ENCODE peak calls at places on chromosomes 7 and 10, in four cellular contexts. One of them, this sample, is unnamed.

GRCh38 chr10:125417605-125418004 is 257.2 kb upstream of the CTBP2 start:
- DNase-seq in A549: no peak
- DNase-seq in HepG2: no peak
- DNase-seq in K562: no peak
- DNase-seq in this sample: no peak

GRCh38 chr7:128742206-128742605 is 3.0 kb downstream of the CALU start:
- DNase-seq in HepG2: no peak
- DNase-seq in A549: no peak
- DNase-seq in K562: no peak
- DNase-seq in this sample: no peak

GRCh38 chr10:68154211-68154497 is 44.9 kb downstream of the MYPN start:
- DNase-seq in K562: no peak
- DNase-seq in HepG2: no peak
- DNase-seq in A549: peak; percentile 29
- DNase-seq in this sample: no peak

GRCh38 chr7:47504546-47505316 is 77.2 kb downstream of the TNS3 start:
- DNase-seq in K562: no peak
- DNase-seq in A549: no peak
- DNase-seq in HepG2: no peak
- DNase-seq in this sample: no peak

GRCh38 chr7:107644704-107645083 is 15.9 kb upstream of the SLC26A4 start:
- DNase-seq in HepG2: no peak
- DNase-seq in A549: no peak
- DNase-seq in K562: no peak
- DNase-seq in this sample: no peak

GRCh38 chr10:102280397-102281015 is 35.2 kb downstream of the GBF1 start:
- DNase-seq in A549: no peak
- DNase-seq in HepG2: no peak
- DNase-seq in K562: no peak
- DNase-seq in this sample: no peak

GRCh38 chr7:5437987-5438386 is 14.4 kb upstream of the TNRC18 start:
- DNase-seq in A549: no peak
- DNase-seq in K562: no peak
- DNase-seq in HepG2: no peak
- DNase-seq in this sample: no peak

GRCh38 chr7:7554021-7554432 is 12.7 kb upstream of the MIOS start:
- DNase-seq in HepG2: no peak
- DNase-seq in A549: no peak
- DNase-seq in K562: no peak
- DNase-seq in this sample: no peak

GRCh38 chr7:51238981-51239495 is 77.6 kb downstream of the COBL start:
- DNase-seq in A549: no peak
- DNase-seq in HepG2: no peak
- DNase-seq in K562: no peak
- DNase-seq in this sample: no peak

GRCh38 chr7:92177362-92177761 is 1.6 kb downstream of the LRRD1 start:
- DNase-seq in K562: no peak
- DNase-seq in HepG2: no peak
- DNase-seq in A549: peak; percentile 8
- DNase-seq in this sample: no peak

GRCh38 chr10:119284679-119285096 is 77.3 kb downstream of the GRK5 start:
- DNase-seq in HepG2: no peak
- DNase-seq in A549: no peak
- DNase-seq in K562: no peak
- DNase-seq in this sample: no peak

GRCh38 chr7:42057331-42057730 is 179.7 kb downstream of the GLI3 start:
- DNase-seq in A549: no peak
- DNase-seq in K562: no peak
- DNase-seq in HepG2: no peak
- DNase-seq in this sample: no peak

GRCh38 chr10:11625019-11625735 is 13.7 kb upstream of the USP6NL start:
- DNase-seq in A549: no peak
- DNase-seq in K562: no peak
- DNase-seq in HepG2: no peak
- DNase-seq in this sample: peak; percentile 56

GRCh38 chr7:49775949-49776443 is 2.6 kb downstream of the VWC2 start:
- DNase-seq in A549: no peak
- DNase-seq in K562: no peak
- DNase-seq in HepG2: no peak
- DNase-seq in this sample: no peak

GRCh38 chr7:101575168-101575567 is 53.9 kb downstream of the MYL10 start:
- DNase-seq in A549: no peak
- DNase-seq in K562: no peak
- DNase-seq in HepG2: no peak
- DNase-seq in this sample: no peak

GRCh38 chr10:123451607-123452245 is 214.4 kb upstream of the GPR26 start:
- DNase-seq in A549: peak; percentile 20
- DNase-seq in K562: peak; percentile 16
- DNase-seq in HepG2: peak; percentile 13
- DNase-seq in this sample: no peak

GRCh38 chr10:301536-301935 is 166.3 kb downstream of the ZMYND11 start:
- DNase-seq in A549: no peak
- DNase-seq in HepG2: no peak
- DNase-seq in K562: no peak
- DNase-seq in this sample: no peak

GRCh38 chr7:12066561-12066960 is 144.5 kb upstream of the TMEM106B start:
- DNase-seq in K562: no peak
- DNase-seq in A549: peak; percentile 45
- DNase-seq in HepG2: peak; percentile 4
- DNase-seq in this sample: no peak

GRCh38 chr10:123462760-123463159 is 203.4 kb upstream of the GPR26 start:
- DNase-seq in HepG2: no peak
- DNase-seq in K562: no peak
- DNase-seq in A549: no peak
- DNase-seq in this sample: no peak

GRCh38 chr7:99027841-99028240 is 116.1 kb downstream of the SMURF1 start:
- DNase-seq in HepG2: no peak
- DNase-seq in A549: no peak
- DNase-seq in K562: no peak
- DNase-seq in this sample: no peak

GRCh38 chr7:33678675-33679335 is 226.5 kb upstream of the BMPER start:
- DNase-seq in A549: no peak
- DNase-seq in K562: no peak
- DNase-seq in HepG2: no peak
- DNase-seq in this sample: no peak

GRCh38 chr7:76386691-76387260 is 22.7 kb downstream of the SSC4D start:
- DNase-seq in A549: no peak
- DNase-seq in K562: no peak
- DNase-seq in HepG2: no peak
- DNase-seq in this sample: no peak

GRCh38 chr7:33129806-33130153 is 416 bp downstream of the BBS9 start:
- DNase-seq in K562: no peak
- DNase-seq in HepG2: no peak
- DNase-seq in A549: no peak
- DNase-seq in this sample: no peak

GRCh38 chr7:150340024-150340749 is 1.2 kb downstream of the RARRES2 start:
- DNase-seq in A549: no peak
- DNase-seq in HepG2: peak; percentile 56
- DNase-seq in K562: peak; percentile 61
- DNase-seq in this sample: no peak

GRCh38 chr7:7639421-7639820 is 1.1 kb upstream of the UMAD1 start:
- DNase-seq in K562: no peak
- DNase-seq in HepG2: no peak
- DNase-seq in A549: peak; percentile 2
- DNase-seq in this sample: no peak

GRCh38 chr7:151631149-151631967 is 111.7 kb upstream of the RHEB start:
- DNase-seq in HepG2: no peak
- DNase-seq in K562: no peak
- DNase-seq in A549: peak; percentile 38
- DNase-seq in this sample: peak; percentile 11

GRCh38 chr7:2811476-2812118 is 32.5 kb downstream of the GNA12 start:
- DNase-seq in HepG2: peak; percentile 70
- DNase-seq in A549: no peak
- DNase-seq in K562: no peak
- DNase-seq in this sample: no peak

GRCh38 chr10:103197891-103198290 is 4.8 kb upstream of the NT5C2 start:
- DNase-seq in HepG2: no peak
- DNase-seq in K562: no peak
- DNase-seq in A549: no peak
- DNase-seq in this sample: no peak

GRCh38 chr7:100509213-100509612 is 25.5 kb downstream of the NYAP1 start:
- DNase-seq in K562: no peak
- DNase-seq in HepG2: no peak
- DNase-seq in A549: no peak
- DNase-seq in this sample: no peak

GRCh38 chr7:106493041-106493731 is 167.8 kb downstream of the CCDC71L start:
- DNase-seq in HepG2: no peak
- DNase-seq in K562: no peak
- DNase-seq in A549: no peak
- DNase-seq in this sample: no peak

GRCh38 chr7:112173214-112173905 is 32.8 kb downstream of the DOCK4 start:
- DNase-seq in HepG2: no peak
- DNase-seq in K562: no peak
- DNase-seq in A549: no peak
- DNase-seq in this sample: no peak

GRCh38 chr7:138980575-138981285 is 459 bp downstream of the KIAA1549 start:
- DNase-seq in K562: no peak
- DNase-seq in HepG2: no peak
- DNase-seq in A549: no peak
- DNase-seq in this sample: no peak

GRCh38 chr10:62885656-62886461 is 69.7 kb upstream of the EGR2 start:
- DNase-seq in HepG2: peak; percentile 15
- DNase-seq in K562: no peak
- DNase-seq in A549: peak; percentile 51
- DNase-seq in this sample: no peak

GRCh38 chr7:149787428-149788299 is 14.3 kb upstream of the ZNF467 start:
- DNase-seq in K562: peak; percentile 85
- DNase-seq in HepG2: no peak
- DNase-seq in A549: peak; percentile 58
- DNase-seq in this sample: no peak

GRCh38 chr10:4980793-4981192 is 17.6 kb downstream of the AKR1C1 start:
- DNase-seq in A549: no peak
- DNase-seq in K562: no peak
- DNase-seq in HepG2: no peak
- DNase-seq in this sample: no peak

GRCh38 chr10:108346066-108346465 is 1181.6 kb upstream of the SORCS1 start:
- DNase-seq in HepG2: no peak
- DNase-seq in K562: no peak
- DNase-seq in A549: no peak
- DNase-seq in this sample: no peak

GRCh38 chr7:41696323-41696916 is 6.5 kb downstream of the INHBA start:
- DNase-seq in K562: peak; percentile 45
- DNase-seq in A549: peak; percentile 61
- DNase-seq in HepG2: peak; percentile 45
- DNase-seq in this sample: no peak

DNA sequence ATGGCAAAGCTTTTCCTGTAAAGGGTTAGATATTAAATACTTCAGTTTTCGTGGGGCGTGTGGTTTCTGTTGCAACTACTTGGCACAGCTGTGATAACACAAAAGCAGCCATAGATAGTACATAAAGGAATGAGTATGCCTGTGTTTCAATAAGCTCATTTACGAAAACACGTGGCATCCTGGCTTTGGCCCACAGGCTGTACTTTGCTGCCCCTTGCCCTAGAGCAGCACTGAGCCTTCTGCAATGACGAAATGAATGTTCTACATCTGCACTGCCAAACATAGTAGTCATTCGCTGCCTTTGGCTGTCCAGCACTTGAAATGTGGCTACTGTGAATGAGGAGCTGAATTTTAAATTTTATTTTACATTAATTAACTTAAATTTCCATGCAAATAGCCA is 376.2 kb upstream of the TPK1 start:
- DNase-seq in K562: no peak
- DNase-seq in A549: no peak
- DNase-seq in HepG2: no peak
- DNase-seq in this sample: no peak
- TF ChIP-seq CHD4 in K562: no peak
- TF ChIP-seq CHD4 in A549: no peak
- TF ChIP-seq CHD4 in HepG2: no peak
- TF ChIP-seq CHD4 in this sample: no peak

GRCh38 chr10:132131581-132132250 is 55.0 kb upstream of the DPYSL4 start:
- DNase-seq in A549: no peak
- DNase-seq in K562: no peak
- DNase-seq in HepG2: no peak
- DNase-seq in this sample: no peak
- TF ChIP-seq CHD4 in A549: no peak
- TF ChIP-seq CHD4 in K562: no peak
- TF ChIP-seq CHD4 in HepG2: no peak
- TF ChIP-seq CHD4 in this sample: no peak

DNA sequence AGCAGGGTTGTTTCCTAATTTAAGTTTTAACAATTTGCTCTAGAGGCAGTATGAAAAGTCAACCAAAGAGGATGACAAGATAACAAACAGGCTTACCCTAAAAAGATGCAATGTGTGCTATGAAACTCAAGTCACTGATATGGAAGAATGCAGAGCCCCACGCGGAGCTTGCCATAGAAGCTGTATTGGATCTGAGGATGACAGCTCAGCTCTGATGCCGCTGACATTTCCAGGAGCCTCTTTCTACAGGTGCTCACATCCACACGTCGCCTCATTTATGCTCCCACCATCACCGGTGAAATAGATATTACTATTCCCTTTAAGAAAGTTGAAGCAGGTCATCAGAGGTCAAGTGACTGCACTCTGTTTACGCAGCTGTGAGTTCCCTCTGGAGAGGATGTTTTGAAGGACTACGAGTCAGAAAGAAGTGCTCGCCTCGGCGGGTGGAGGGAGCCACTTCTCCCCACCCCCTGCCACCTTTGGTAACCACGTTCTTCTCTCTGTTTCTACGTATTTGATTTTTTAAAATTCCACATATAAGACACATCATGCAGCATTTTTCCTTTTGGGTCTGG is 275.4 kb downstream of the GLRX3 start:
- DNase-seq in K562: no peak
- DNase-seq in A549: no peak
- DNase-seq in HepG2: no peak
- DNase-seq in this sample: no peak
- TF ChIP-seq CHD4 in K562: no peak
- TF ChIP-seq CHD4 in A549: no peak
- TF ChIP-seq CHD4 in HepG2: no peak
- TF ChIP-seq CHD4 in this sample: no peak

GRCh38 chr10:13589316-13589715 is 2.6 kb downstream of the PRPF18 start:
- DNase-seq in HepG2: no peak
- DNase-seq in A549: no peak
- DNase-seq in K562: no peak
- DNase-seq in this sample: no peak
- TF ChIP-seq CHD4 in HepG2: no peak
- TF ChIP-seq CHD4 in A549: no peak
- TF ChIP-seq CHD4 in K562: no peak
- TF ChIP-seq CHD4 in this sample: no peak

DNA sequence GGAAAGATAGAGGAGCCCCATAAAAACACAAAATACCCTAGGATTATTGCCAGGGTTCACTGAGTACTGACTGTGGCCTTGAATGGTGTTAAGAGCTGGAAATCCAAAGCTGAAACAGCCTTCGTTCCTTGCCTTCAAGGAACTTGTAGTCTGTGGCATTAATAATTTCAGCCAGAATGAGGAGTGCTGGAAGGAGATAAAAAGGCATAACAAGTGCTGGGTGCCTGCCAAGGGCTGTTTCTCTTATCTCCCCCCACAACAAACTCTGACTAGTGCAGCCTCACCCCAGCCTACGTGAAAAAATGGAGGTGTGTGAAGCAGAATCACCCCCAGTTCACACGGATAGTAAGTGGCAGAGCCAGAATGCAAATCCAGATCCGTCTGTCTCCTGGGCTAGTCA is 199.1 kb upstream of the LYZL2 start:
- DNase-seq in A549: no peak
- DNase-seq in HepG2: no peak
- DNase-seq in K562: no peak
- DNase-seq in this sample: no peak
- TF ChIP-seq CHD4 in A549: no peak
- TF ChIP-seq CHD4 in HepG2: no peak
- TF ChIP-seq CHD4 in K562: no peak
- TF ChIP-seq CHD4 in this sample: no peak

This sample was measured in GM12878.